ENCODE peak calls at places on chromosome 6, in five cellular contexts. F is endothelial cell of umbilical vein, U is A549, R is GM12878, N is HepG2. E is an unnamed sample.
A peak's percentile ranks its signal among the peaks of the same experiment; 100 is the strongest.

GRCh38 chr6:136317023-136317649 is 27.5 kb upstream of the BCLAF1 start:
- DNase-seq in F (peak; percentile 59), U (peak; percentile 69), R (peak; percentile 4), N (peak; percentile 62), E (peak; percentile 69)

GRCh38 chr6:169009658-169010057 is 244.0 kb downstream of the THBS2 start:
- DNase-seq in F (no peak), U (no peak), R (no peak), N (no peak), E (no peak)

GRCh38 chr6:46652232-46652602 is 401 bp downstream of the CYP39A1 start:
- DNase-seq in F (peak; percentile 2), U (no peak), R (no peak), N (no peak), E (no peak)

GRCh38 chr6:113684382-113684901 is 172.7 kb upstream of the MARCKS start:
- DNase-seq in F (peak; percentile 58), U (no peak), R (no peak), N (peak; percentile 24), E (peak; percentile 32)

GRCh38 chr6:89146748-89147715 is 1.2 kb downstream of the PM20D2 start:
- DNase-seq in F (peak; percentile 47), U (peak; percentile 36), R (no peak), N (peak; percentile 35), E (peak; percentile 64)

GRCh38 chr6:36269834-36270705 is at the start of gene PNPLA1:
- DNase-seq in F (no peak), U (no peak), R (no peak), N (no peak), E (peak; percentile 47)

GRCh38 chr6:46900266-46900665 is 21.5 kb downstream of the ADGRF5 start:
- DNase-seq in F (no peak), U (no peak), R (no peak), N (no peak), E (no peak)

GRCh38 chr6:83546636-83547035 is 34.3 kb downstream of the PRSS35 start:
- DNase-seq in F (no peak), U (no peak), R (no peak), N (no peak), E (peak; percentile 46)

GRCh38 chr6:146369866-146370265 is 173.8 kb upstream of the RAB32 start:
- DNase-seq in F (no peak), U (no peak), R (no peak), N (no peak), E (no peak)

GRCh38 chr6:156782691-156783320 is 5.6 kb downstream of the ARID1B start:
- DNase-seq in F (peak; percentile 18), U (no peak), R (no peak), N (no peak), E (no peak)

GRCh38 chr6:105492706-105493673 is 90.1 kb upstream of the PREP start:
- DNase-seq in F (peak; percentile 10), U (peak; percentile 23), R (no peak), N (no peak), E (no peak)

GRCh38 chr6:96520039-96520850 is 1.4 kb upstream of the UFL1 start:
- DNase-seq in F (peak; percentile 41), U (peak; percentile 3), R (no peak), N (no peak), E (no peak)

GRCh38 chr6:36028088-36028886 is 679 bp downstream of the MAPK14 start:
- DNase-seq in F (peak; percentile 38), U (peak; percentile 20), R (no peak), N (peak; percentile 46), E (peak; percentile 60)

GRCh38 chr6:131103296-131103695 is 32.0 kb upstream of the AKAP7 start:
- DNase-seq in F (no peak), U (no peak), R (no peak), N (no peak), E (no peak)

GRCh38 chr6:124132256-124132655 is 328.6 kb downstream of the NKAIN2 start:
- DNase-seq in F (no peak), U (no peak), R (no peak), N (no peak), E (no peak)

GRCh38 chr6:78243519-78243918 is 590.7 kb downstream of the MEI4 start:
- DNase-seq in F (peak; percentile 53), U (no peak), R (no peak), N (no peak), E (no peak)

GRCh38 chr6:134675110-134676038 is 274.5 kb downstream of the ALDH8A1 start:
- DNase-seq in F (no peak), U (no peak), R (no peak), N (no peak), E (no peak)

GRCh38 chr6:132490024-132490423 is 22.9 kb downstream of the STX7 start:
- DNase-seq in F (peak; percentile 53), U (no peak), R (no peak), N (no peak), E (peak; percentile 11)

GRCh38 chr6:53768636-53769035 is 26.2 kb upstream of the LRRC1 start:
- DNase-seq in F (no peak), U (no peak), R (no peak), N (no peak), E (no peak)

GRCh38 chr6:56474531-56474930 is 168.2 kb downstream of the DST start:
- DNase-seq in F (no peak), U (no peak), R (no peak), N (no peak), E (no peak)

GRCh38 chr6:143299253-143300166 is 151.0 kb downstream of the ADAT2 start:
- DNase-seq in F (no peak), U (no peak), R (no peak), N (no peak), E (no peak)

GRCh38 chr6:168133186-168133585 is 54.2 kb upstream of the FRMD1 start:
- DNase-seq in F (no peak), U (no peak), R (no peak), N (no peak), E (no peak)

GRCh38 chr6:27593200-27593818 is 120.4 kb upstream of the ZNF184 start:
- DNase-seq in F (no peak), U (no peak), R (no peak), N (no peak), E (no peak)

GRCh38 chr6:42263165-42263852 is 45.6 kb upstream of the MRPS10 start:
- DNase-seq in F (no peak), U (no peak), R (no peak), N (no peak), E (no peak)

GRCh38 chr6:3421763-3422456 is 34.9 kb downstream of the SLC22A23 start:
- DNase-seq in F (peak; percentile 85), U (peak; percentile 38), R (peak; percentile 21), N (no peak), E (no peak)

GRCh38 chr6:104281370-104281769 is 578.3 kb downstream of the HACE1 start:
- DNase-seq in F (no peak), U (no peak), R (no peak), N (no peak), E (peak; percentile 44)

GRCh38 chr6:3603443-3604130 is 146.7 kb upstream of the SLC22A23 start:
- DNase-seq in F (peak; percentile 23), U (no peak), R (no peak), N (no peak), E (no peak)

GRCh38 chr6:83908813-83909212 is 49.3 kb downstream of the CYB5R4 start:
- DNase-seq in F (peak; percentile 19), U (no peak), R (no peak), N (no peak), E (no peak)

GRCh38 chr6:165729307-165729936 is 66.4 kb upstream of the PDE10A start:
- DNase-seq in F (peak; percentile 40), U (peak; percentile 13), R (no peak), N (peak; percentile 13), E (peak; percentile 35)

GRCh38 chr6:38143191-38144154 is 323.9 kb downstream of the ZFAND3 start:
- DNase-seq in F (no peak), U (no peak), R (no peak), N (no peak), E (no peak)

GRCh38 chr6:568954-569523 is 87.9 kb downstream of the HUS1B start:
- DNase-seq in F (no peak), U (no peak), R (no peak), N (no peak), E (no peak)

DNA sequence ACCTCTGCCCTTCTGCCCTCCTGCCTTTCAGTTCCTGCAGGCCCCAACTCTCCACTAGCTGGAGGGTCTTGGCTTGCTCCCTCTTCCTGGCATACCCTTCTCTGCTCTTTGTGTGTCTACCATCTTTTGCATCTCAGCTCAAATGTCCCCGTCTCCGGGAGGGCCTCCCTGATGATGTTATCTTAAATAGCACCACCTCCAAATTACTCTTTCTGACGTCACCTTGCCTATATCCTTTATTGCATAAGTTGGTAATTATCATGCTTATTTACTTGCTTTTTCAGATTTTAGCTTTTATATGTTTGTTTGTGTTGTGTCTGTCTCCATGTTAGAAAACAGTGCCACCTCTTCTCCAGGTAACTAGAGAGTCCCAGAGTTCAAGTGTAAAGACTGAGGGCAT is 36.0 kb upstream of the FYN start:
- DNase-seq in F (no peak), U (no peak), R (no peak), N (no peak), E (no peak)
- TF ChIP-seq MYC in F (no peak), U (no peak), R (no peak), N (no peak), E (no peak)

DNA sequence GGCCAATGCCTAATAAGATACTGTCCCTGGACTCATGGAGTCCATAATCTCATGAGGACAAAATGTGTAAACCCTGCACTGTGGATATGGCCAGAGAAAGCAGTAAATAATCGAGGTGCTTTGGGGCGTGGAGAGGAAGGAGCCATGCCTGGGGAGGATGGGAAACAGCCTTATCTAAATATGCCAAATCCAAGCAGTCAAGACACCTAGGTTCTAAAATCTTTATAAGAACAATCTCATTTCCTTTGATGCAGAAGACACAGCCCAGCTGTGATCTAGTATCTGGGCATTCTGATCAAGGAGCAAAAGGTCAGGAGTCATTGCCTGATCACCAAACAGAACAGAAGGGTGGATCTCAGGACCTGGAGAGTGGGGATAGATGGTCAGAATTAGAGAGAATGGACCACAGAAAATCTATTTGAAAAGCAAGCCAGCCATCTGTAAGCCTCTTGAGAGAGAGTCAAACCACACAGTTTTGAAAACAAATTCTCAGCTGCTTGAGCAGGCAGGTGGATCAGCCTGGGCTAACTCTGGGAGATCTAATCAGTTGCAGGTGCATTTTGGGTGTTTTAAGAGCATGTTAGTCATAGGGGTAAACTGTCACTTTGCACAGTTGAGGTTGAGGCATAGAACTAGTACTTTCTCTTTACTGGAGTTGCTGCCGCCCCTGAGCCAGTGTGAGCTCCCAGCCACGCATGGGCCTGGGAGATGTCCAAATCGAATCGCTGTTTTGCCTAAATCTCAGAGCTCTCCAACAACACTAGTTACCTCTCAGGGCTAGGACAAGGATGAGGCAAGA is 130.8 kb upstream of the TNFAIP3 start:
- DNase-seq in F (no peak), U (no peak), R (no peak), N (no peak), E (peak; percentile 54)
- H3K4me3 ChIP-seq in F (no peak overlapping the region), U (no peak overlapping the region), R (no peak overlapping the region), N (no peak overlapping the region), E (no peak overlapping the region)

GRCh38 chr6:70337379-70338073 is 34.6 kb upstream of the COL9A1 start:
- DNase-seq in F (no peak), U (no peak), R (no peak), N (no peak), E (no peak)
- TF ChIP-seq POLR2A in F (no peak), U (no peak), R (no peak), N (no peak), E (no peak)

DNA sequence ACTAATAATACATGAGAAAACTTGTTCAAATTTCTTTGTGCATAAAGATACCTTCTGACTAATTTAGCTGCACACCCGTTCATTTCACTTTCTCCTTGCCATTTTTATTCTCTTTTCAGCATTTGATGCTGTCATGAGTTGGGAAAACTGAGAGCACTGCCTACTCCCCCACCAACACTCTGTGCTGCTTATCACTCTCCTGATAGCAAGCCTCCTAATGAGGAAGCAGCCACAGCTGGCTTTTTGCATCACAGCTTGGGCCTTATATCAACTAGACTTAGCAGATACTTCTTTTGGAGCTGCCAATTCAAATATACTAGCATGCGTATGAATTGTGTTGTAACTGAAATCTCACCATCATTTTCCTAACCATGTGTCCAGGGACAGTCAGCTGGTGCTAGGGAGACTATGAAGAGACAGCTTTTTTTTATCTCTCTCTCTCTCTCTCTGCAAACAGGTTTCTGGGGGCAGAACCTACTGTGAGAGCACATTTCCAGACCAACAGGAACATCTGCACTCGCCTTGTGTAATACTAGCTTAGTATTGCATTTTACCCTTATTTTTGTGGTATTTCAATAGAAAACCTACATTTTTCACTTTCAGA is 699.0 kb downstream of the KHDRBS2 start:
- DNase-seq in F (no peak), U (no peak), R (no peak), N (no peak), E (no peak)
- TF ChIP-seq MYC in F (no peak), U (no peak), R (no peak), N (no peak), E (no peak)